ENCODE peak calls at places on chromosomes 3 and 15, in five cellular contexts. E, K, I, M and R are unnamed samples.

GRCh38 chr15:72106068-72106467 is 11.9 kb downstream of the MYO9A start:
- DNase-seq in E (no peak), K (no peak), I (no peak), M (no peak), R (no peak)

GRCh38 chr3:81302045-81302444 is 459.4 kb downstream of the GBE1 start:
- DNase-seq in E (no peak), K (no peak), I (no peak), M (no peak), R (no peak)

GRCh38 chr3:178634975-178635374 is 98.7 kb downstream of the KCNMB2 start:
- DNase-seq in E (no peak), K (no peak), I (no peak), M (no peak), R (no peak)

GRCh38 chr3:15064299-15064834 is 748 bp downstream of the MRPS25 start:
- DNase-seq in E (no peak), K (no peak), I (peak; percentile 8), M (no peak), R (peak; percentile 7)

GRCh38 chr3:125191256-125191655 is 21.3 kb downstream of the SLC12A8 start:
- DNase-seq in E (no peak), K (no peak), I (no peak), M (no peak), R (no peak)

GRCh38 chr3:55885721-55886120 is 398.6 kb upstream of the WNT5A start:
- DNase-seq in E (no peak), K (no peak), I (no peak), M (no peak), R (no peak)

GRCh38 chr3:30221622-30222021 is 384.8 kb upstream of the TGFBR2 start:
- DNase-seq in E (no peak), K (no peak), I (no peak), M (no peak), R (no peak)

GRCh38 chr3:28476764-28477163 is 128.1 kb upstream of the AZI2 start:
- DNase-seq in E (no peak), K (no peak), I (no peak), M (no peak), R (no peak)

GRCh38 chr15:68441045-68441743 is 9.2 kb upstream of the ITGA11 start:
- DNase-seq in E (no peak), K (no peak), I (no peak), M (no peak), R (no peak)

GRCh38 chr15:94168250-94168649 is 63.1 kb upstream of the MCTP2 start:
- DNase-seq in E (no peak), K (no peak), I (no peak), M (no peak), R (no peak)

GRCh38 chr3:131795382-131796085 is 239.3 kb downstream of the CPNE4 start:
- DNase-seq in E (no peak), K (no peak), I (no peak), M (no peak), R (no peak)

GRCh38 chr3:194058189-194058571 is 77.8 kb upstream of the HES1 start:
- DNase-seq in E (no peak), K (no peak), I (no peak), M (peak; percentile 4), R (no peak)

GRCh38 chr3:9248232-9249191 is 934 bp downstream of the SRGAP3 start:
- DNase-seq in E (peak; percentile 3), K (no peak), I (no peak), M (peak; percentile 7), R (no peak)

GRCh38 chr3:192655040-192655439 is 72.3 kb downstream of the FGF12 start:
- DNase-seq in E (no peak), K (no peak), I (no peak), M (no peak), R (no peak)

GRCh38 chr3:25592510-25592968 is 72.2 kb downstream of the TOP2B start:
- DNase-seq in E (no peak), K (peak; percentile 40), I (no peak), M (no peak), R (no peak)